ENCODE peak calls at places on chromosomes 6 and 20, in ten cellular contexts. One of them, this sample, is unnamed.

GRCh38 chr6:99297006-99297405 is 52.5 kb downstream of the FAXC start:
- DNase-seq in T-helper 17 cell: no peak
- DNase-seq in anterior cingulate cortex: no peak
- DNase-seq in EL: no peak
- DNase-seq in hepatocyte: no peak
- DNase-seq in endothelial cell: no peak
- DNase-seq in fibroblast of pulmonary artery: no peak
- DNase-seq in effector CD4-positive, alpha-beta T cell: no peak
- DNase-seq in adrenal gland: no peak
- DNase-seq in activated T-cell treated with anti-CD3 and anti-CD28 coated beads for 48 hours: no peak
- DNase-seq in this sample: no peak

GRCh38 chr6:66232890-66233289 is 525.9 kb upstream of the EYS start:
- DNase-seq in T-helper 17 cell: no peak
- DNase-seq in anterior cingulate cortex: no peak
- DNase-seq in EL: no peak
- DNase-seq in hepatocyte: no peak
- DNase-seq in endothelial cell: no peak
- DNase-seq in fibroblast of pulmonary artery: no peak
- DNase-seq in effector CD4-positive, alpha-beta T cell: no peak
- DNase-seq in adrenal gland: no peak
- DNase-seq in activated T-cell treated with anti-CD3 and anti-CD28 coated beads for 48 hours: no peak
- DNase-seq in this sample: no peak

GRCh38 chr6:32188381-32189081 is 1.5 kb downstream of the PBX2 start:
- DNase-seq in T-helper 17 cell: no peak
- DNase-seq in anterior cingulate cortex: no peak
- DNase-seq in EL: no peak
- DNase-seq in hepatocyte: no peak
- DNase-seq in endothelial cell: no peak
- DNase-seq in fibroblast of pulmonary artery: peak
- DNase-seq in effector CD4-positive, alpha-beta T cell: no peak
- DNase-seq in adrenal gland: no peak
- DNase-seq in activated T-cell treated with anti-CD3 and anti-CD28 coated beads for 48 hours: no peak
- DNase-seq in this sample: no peak

GRCh38 chr6:118860880-118861279 is 33.1 kb upstream of the ASF1A start:
- DNase-seq in T-helper 17 cell: no peak
- DNase-seq in anterior cingulate cortex: no peak
- DNase-seq in EL: no peak
- DNase-seq in hepatocyte: no peak
- DNase-seq in endothelial cell: no peak
- DNase-seq in fibroblast of pulmonary artery: no peak
- DNase-seq in effector CD4-positive, alpha-beta T cell: no peak
- DNase-seq in adrenal gland: no peak
- DNase-seq in activated T-cell treated with anti-CD3 and anti-CD28 coated beads for 48 hours: no peak
- DNase-seq in this sample: no peak

GRCh38 chr6:43628392-43629103 is 516 bp downstream of the GTPBP2 start:
- DNase-seq in T-helper 17 cell: no peak
- DNase-seq in anterior cingulate cortex: no peak
- DNase-seq in EL: peak
- DNase-seq in hepatocyte: peak
- DNase-seq in endothelial cell: peak
- DNase-seq in fibroblast of pulmonary artery: peak
- DNase-seq in effector CD4-positive, alpha-beta T cell: peak
- DNase-seq in adrenal gland: peak
- DNase-seq in activated T-cell treated with anti-CD3 and anti-CD28 coated beads for 48 hours: peak
- DNase-seq in this sample: no peak

GRCh38 chr6:150273457-150274309 is 95.1 kb upstream of the IYD start:
- DNase-seq in T-helper 17 cell: no peak
- DNase-seq in anterior cingulate cortex: no peak
- DNase-seq in EL: no peak
- DNase-seq in hepatocyte: no peak
- DNase-seq in endothelial cell: no peak
- DNase-seq in fibroblast of pulmonary artery: no peak
- DNase-seq in effector CD4-positive, alpha-beta T cell: no peak
- DNase-seq in adrenal gland: no peak
- DNase-seq in activated T-cell treated with anti-CD3 and anti-CD28 coated beads for 48 hours: no peak
- DNase-seq in this sample: no peak

GRCh38 chr6:117200067-117200466 is 65.3 kb upstream of the VGLL2 start:
- DNase-seq in T-helper 17 cell: no peak
- DNase-seq in anterior cingulate cortex: no peak
- DNase-seq in EL: no peak
- DNase-seq in hepatocyte: no peak
- DNase-seq in endothelial cell: no peak
- DNase-seq in fibroblast of pulmonary artery: no peak
- DNase-seq in effector CD4-positive, alpha-beta T cell: no peak
- DNase-seq in adrenal gland: no peak
- DNase-seq in activated T-cell treated with anti-CD3 and anti-CD28 coated beads for 48 hours: no peak
- DNase-seq in this sample: no peak

GRCh38 chr6:169962604-169963469 is 211.4 kb downstream of the ERMARD start:
- DNase-seq in T-helper 17 cell: no peak
- DNase-seq in anterior cingulate cortex: no peak
- DNase-seq in EL: no peak
- DNase-seq in hepatocyte: no peak
- DNase-seq in endothelial cell: no peak
- DNase-seq in fibroblast of pulmonary artery: no peak
- DNase-seq in effector CD4-positive, alpha-beta T cell: no peak
- DNase-seq in adrenal gland: no peak
- DNase-seq in activated T-cell treated with anti-CD3 and anti-CD28 coated beads for 48 hours: no peak
- DNase-seq in this sample: no peak

GRCh38 chr6:107543088-107543487 is 53.2 kb downstream of the SOBP start:
- DNase-seq in T-helper 17 cell: no peak
- DNase-seq in anterior cingulate cortex: no peak
- DNase-seq in EL: no peak
- DNase-seq in hepatocyte: no peak
- DNase-seq in endothelial cell: no peak
- DNase-seq in fibroblast of pulmonary artery: no peak
- DNase-seq in effector CD4-positive, alpha-beta T cell: no peak
- DNase-seq in adrenal gland: no peak
- DNase-seq in activated T-cell treated with anti-CD3 and anti-CD28 coated beads for 48 hours: no peak
- DNase-seq in this sample: no peak

GRCh38 chr6:126919947-126920346 is 198.5 kb upstream of the RSPO3 start:
- DNase-seq in T-helper 17 cell: no peak
- DNase-seq in anterior cingulate cortex: no peak
- DNase-seq in EL: peak
- DNase-seq in hepatocyte: peak
- DNase-seq in endothelial cell: no peak
- DNase-seq in fibroblast of pulmonary artery: peak
- DNase-seq in effector CD4-positive, alpha-beta T cell: no peak
- DNase-seq in adrenal gland: no peak
- DNase-seq in activated T-cell treated with anti-CD3 and anti-CD28 coated beads for 48 hours: no peak
- DNase-seq in this sample: no peak

GRCh38 chr20:50727792-50728485 is 3.4 kb upstream of the PARD6B start:
- DNase-seq in T-helper 17 cell: no peak
- DNase-seq in anterior cingulate cortex: no peak
- DNase-seq in EL: no peak
- DNase-seq in hepatocyte: no peak
- DNase-seq in endothelial cell: no peak
- DNase-seq in fibroblast of pulmonary artery: no peak
- DNase-seq in effector CD4-positive, alpha-beta T cell: no peak
- DNase-seq in adrenal gland: no peak
- DNase-seq in activated T-cell treated with anti-CD3 and anti-CD28 coated beads for 48 hours: no peak
- DNase-seq in this sample: no peak

GRCh38 chr6:160510199-160510598 is 153.9 kb downstream of the LPA start:
- DNase-seq in T-helper 17 cell: no peak
- DNase-seq in anterior cingulate cortex: no peak
- DNase-seq in EL: peak
- DNase-seq in hepatocyte: no peak
- DNase-seq in endothelial cell: no peak
- DNase-seq in fibroblast of pulmonary artery: peak
- DNase-seq in effector CD4-positive, alpha-beta T cell: no peak
- DNase-seq in adrenal gland: no peak
- DNase-seq in activated T-cell treated with anti-CD3 and anti-CD28 coated beads for 48 hours: no peak
- DNase-seq in this sample: no peak

GRCh38 chr6:34236423-34237315 is at the start of gene HMGA1:
- DNase-seq in T-helper 17 cell: peak
- DNase-seq in anterior cingulate cortex: peak
- DNase-seq in EL: peak
- DNase-seq in hepatocyte: peak
- DNase-seq in endothelial cell: peak
- DNase-seq in fibroblast of pulmonary artery: peak
- DNase-seq in effector CD4-positive, alpha-beta T cell: peak
- DNase-seq in adrenal gland: peak
- DNase-seq in activated T-cell treated with anti-CD3 and anti-CD28 coated beads for 48 hours: peak
- DNase-seq in this sample: peak

GRCh38 chr6:154651656-154652055 is 81.6 kb upstream of the SCAF8 start:
- DNase-seq in T-helper 17 cell: no peak
- DNase-seq in anterior cingulate cortex: no peak
- DNase-seq in EL: no peak
- DNase-seq in hepatocyte: no peak
- DNase-seq in endothelial cell: no peak
- DNase-seq in fibroblast of pulmonary artery: no peak
- DNase-seq in effector CD4-positive, alpha-beta T cell: no peak
- DNase-seq in adrenal gland: no peak
- DNase-seq in activated T-cell treated with anti-CD3 and anti-CD28 coated beads for 48 hours: no peak
- DNase-seq in this sample: no peak

GRCh38 chr20:32589256-32589655 is 4.1 kb upstream of the NOL4L start:
- DNase-seq in T-helper 17 cell: no peak
- DNase-seq in anterior cingulate cortex: no peak
- DNase-seq in EL: peak
- DNase-seq in hepatocyte: no peak
- DNase-seq in endothelial cell: no peak
- DNase-seq in fibroblast of pulmonary artery: no peak
- DNase-seq in effector CD4-positive, alpha-beta T cell: no peak
- DNase-seq in adrenal gland: no peak
- DNase-seq in activated T-cell treated with anti-CD3 and anti-CD28 coated beads for 48 hours: no peak
- DNase-seq in this sample: no peak

GRCh38 chr6:14739830-14740229 is 506.0 kb upstream of the JARID2 start:
- DNase-seq in T-helper 17 cell: no peak
- DNase-seq in anterior cingulate cortex: no peak
- DNase-seq in EL: peak
- DNase-seq in hepatocyte: no peak
- DNase-seq in endothelial cell: no peak
- DNase-seq in fibroblast of pulmonary artery: no peak
- DNase-seq in effector CD4-positive, alpha-beta T cell: no peak
- DNase-seq in adrenal gland: no peak
- DNase-seq in activated T-cell treated with anti-CD3 and anti-CD28 coated beads for 48 hours: no peak
- DNase-seq in this sample: no peak

GRCh38 chr6:45997875-45998506 is 17.7 kb downstream of the CLIC5 start:
- DNase-seq in T-helper 17 cell: no peak
- DNase-seq in anterior cingulate cortex: no peak
- DNase-seq in EL: no peak
- DNase-seq in hepatocyte: peak
- DNase-seq in endothelial cell: no peak
- DNase-seq in fibroblast of pulmonary artery: no peak
- DNase-seq in effector CD4-positive, alpha-beta T cell: no peak
- DNase-seq in adrenal gland: no peak
- DNase-seq in activated T-cell treated with anti-CD3 and anti-CD28 coated beads for 48 hours: no peak
- DNase-seq in this sample: no peak

GRCh38 chr6:119557239-119557638 is 207.7 kb upstream of the MAN1A1 start:
- DNase-seq in T-helper 17 cell: no peak
- DNase-seq in anterior cingulate cortex: no peak
- DNase-seq in EL: no peak
- DNase-seq in hepatocyte: no peak
- DNase-seq in endothelial cell: no peak
- DNase-seq in fibroblast of pulmonary artery: no peak
- DNase-seq in effector CD4-positive, alpha-beta T cell: no peak
- DNase-seq in adrenal gland: no peak
- DNase-seq in activated T-cell treated with anti-CD3 and anti-CD28 coated beads for 48 hours: no peak
- DNase-seq in this sample: no peak

GRCh38 chr6:140871911-140872310 is 1260.8 kb upstream of the GJE1 start:
- DNase-seq in T-helper 17 cell: no peak
- DNase-seq in anterior cingulate cortex: no peak
- DNase-seq in EL: peak
- DNase-seq in hepatocyte: no peak
- DNase-seq in endothelial cell: no peak
- DNase-seq in fibroblast of pulmonary artery: peak
- DNase-seq in effector CD4-positive, alpha-beta T cell: no peak
- DNase-seq in adrenal gland: no peak
- DNase-seq in activated T-cell treated with anti-CD3 and anti-CD28 coated beads for 48 hours: no peak
- DNase-seq in this sample: no peak

GRCh38 chr6:50707652-50708325 is 5.5 kb upstream of the TFAP2D start:
- DNase-seq in T-helper 17 cell: no peak
- DNase-seq in anterior cingulate cortex: peak
- DNase-seq in EL: no peak
- DNase-seq in hepatocyte: no peak
- DNase-seq in endothelial cell: peak
- DNase-seq in fibroblast of pulmonary artery: peak
- DNase-seq in effector CD4-positive, alpha-beta T cell: no peak
- DNase-seq in adrenal gland: no peak
- DNase-seq in activated T-cell treated with anti-CD3 and anti-CD28 coated beads for 48 hours: no peak
- DNase-seq in this sample: no peak

GRCh38 chr6:168714547-168715260 is 273.7 kb downstream of the SMOC2 start:
- DNase-seq in T-helper 17 cell: no peak
- DNase-seq in anterior cingulate cortex: no peak
- DNase-seq in EL: no peak
- DNase-seq in hepatocyte: no peak
- DNase-seq in endothelial cell: no peak
- DNase-seq in fibroblast of pulmonary artery: no peak
- DNase-seq in effector CD4-positive, alpha-beta T cell: no peak
- DNase-seq in adrenal gland: no peak
- DNase-seq in activated T-cell treated with anti-CD3 and anti-CD28 coated beads for 48 hours: no peak
- DNase-seq in this sample: no peak

GRCh38 chr6:12051861-12052368 is 39.8 kb downstream of the HIVEP1 start:
- DNase-seq in T-helper 17 cell: peak
- DNase-seq in anterior cingulate cortex: no peak
- DNase-seq in EL: no peak
- DNase-seq in hepatocyte: no peak
- DNase-seq in endothelial cell: no peak
- DNase-seq in fibroblast of pulmonary artery: no peak
- DNase-seq in effector CD4-positive, alpha-beta T cell: peak
- DNase-seq in adrenal gland: no peak
- DNase-seq in activated T-cell treated with anti-CD3 and anti-CD28 coated beads for 48 hours: no peak
- DNase-seq in this sample: no peak

GRCh38 chr20:53751394-53752368 is 158.0 kb upstream of the ZNF217 start:
- DNase-seq in T-helper 17 cell: no peak
- DNase-seq in anterior cingulate cortex: no peak
- DNase-seq in EL: peak
- DNase-seq in hepatocyte: no peak
- DNase-seq in endothelial cell: no peak
- DNase-seq in fibroblast of pulmonary artery: no peak
- DNase-seq in effector CD4-positive, alpha-beta T cell: no peak
- DNase-seq in adrenal gland: no peak
- DNase-seq in activated T-cell treated with anti-CD3 and anti-CD28 coated beads for 48 hours: no peak
- DNase-seq in this sample: no peak

This sample was measured in substantia nigra.